ENCODE peak calls at places on chromosomes 2 and 18, in five cellular contexts. One of them, this sample, is unnamed.

GRCh38 chr2:64594563-64594989 is 59.1 kb downstream of the SERTAD2 start:
- DNase-seq in 8988T: no peak
- DNase-seq in stimulated activated CD4-positive, alpha-beta T cell treated with anti-CD3 and anti-CD28 coated beads, Interleukin-2, amount 100 ng/mL, for 48 hours: no peak
- DNase-seq in HFFc6: peak
- DNase-seq in memory B cell: no peak
- DNase-seq in this sample: no peak

GRCh38 chr2:19797871-19798270 is 103.9 kb downstream of the TTC32 start:
- DNase-seq in stimulated activated CD4-positive, alpha-beta T cell treated with anti-CD3 and anti-CD28 coated beads, Interleukin-2, amount 100 ng/mL, for 48 hours: no peak
- DNase-seq in 8988T: no peak
- DNase-seq in memory B cell: no peak
- DNase-seq in HFFc6: no peak
- DNase-seq in this sample: no peak

GRCh38 chr2:155902635-155903034 is 429.9 kb downstream of the NR4A2 start:
- DNase-seq in stimulated activated CD4-positive, alpha-beta T cell treated with anti-CD3 and anti-CD28 coated beads, Interleukin-2, amount 100 ng/mL, for 48 hours: no peak
- DNase-seq in HFFc6: no peak
- DNase-seq in memory B cell: no peak
- DNase-seq in 8988T: no peak
- DNase-seq in this sample: no peak

GRCh38 chr2:25473131-25473530 is 131.4 kb upstream of the DNMT3A start:
- DNase-seq in HFFc6: no peak
- DNase-seq in memory B cell: no peak
- DNase-seq in 8988T: no peak
- DNase-seq in stimulated activated CD4-positive, alpha-beta T cell treated with anti-CD3 and anti-CD28 coated beads, Interleukin-2, amount 100 ng/mL, for 48 hours: no peak
- DNase-seq in this sample: no peak

GRCh38 chr2:43051316-43051715 is 175.1 kb downstream of the ZFP36L2 start:
- DNase-seq in 8988T: peak
- DNase-seq in memory B cell: no peak
- DNase-seq in stimulated activated CD4-positive, alpha-beta T cell treated with anti-CD3 and anti-CD28 coated beads, Interleukin-2, amount 100 ng/mL, for 48 hours: no peak
- DNase-seq in HFFc6: peak
- DNase-seq in this sample: peak

GRCh38 chr2:25362564-25363145 is 20.9 kb upstream of the DNMT3A start:
- DNase-seq in memory B cell: peak
- DNase-seq in HFFc6: no peak
- DNase-seq in 8988T: no peak
- DNase-seq in stimulated activated CD4-positive, alpha-beta T cell treated with anti-CD3 and anti-CD28 coated beads, Interleukin-2, amount 100 ng/mL, for 48 hours: no peak
- DNase-seq in this sample: no peak

GRCh38 chr2:226727251-226727650 is 72.4 kb downstream of the IRS1 start:
- DNase-seq in 8988T: no peak
- DNase-seq in memory B cell: no peak
- DNase-seq in stimulated activated CD4-positive, alpha-beta T cell treated with anti-CD3 and anti-CD28 coated beads, Interleukin-2, amount 100 ng/mL, for 48 hours: no peak
- DNase-seq in HFFc6: no peak
- DNase-seq in this sample: no peak

GRCh38 chr2:20450201-20451108 is 3.6 kb downstream of the RHOB start:
- DNase-seq in stimulated activated CD4-positive, alpha-beta T cell treated with anti-CD3 and anti-CD28 coated beads, Interleukin-2, amount 100 ng/mL, for 48 hours: no peak
- DNase-seq in HFFc6: peak
- DNase-seq in memory B cell: no peak
- DNase-seq in 8988T: no peak
- DNase-seq in this sample: no peak

GRCh38 chr2:157312866-157313486 is 12.6 kb downstream of the ERMN start:
- DNase-seq in memory B cell: no peak
- DNase-seq in stimulated activated CD4-positive, alpha-beta T cell treated with anti-CD3 and anti-CD28 coated beads, Interleukin-2, amount 100 ng/mL, for 48 hours: no peak
- DNase-seq in 8988T: no peak
- DNase-seq in HFFc6: no peak
- DNase-seq in this sample: no peak

GRCh38 chr2:18829331-18829902 is 240.0 kb upstream of the NT5C1B start:
- DNase-seq in memory B cell: no peak
- DNase-seq in HFFc6: peak
- DNase-seq in 8988T: no peak
- DNase-seq in stimulated activated CD4-positive, alpha-beta T cell treated with anti-CD3 and anti-CD28 coated beads, Interleukin-2, amount 100 ng/mL, for 48 hours: no peak
- DNase-seq in this sample: peak

GRCh38 chr18:55455938-55456337 is 132.1 kb downstream of the TCF4 start:
- DNase-seq in HFFc6: no peak
- DNase-seq in 8988T: no peak
- DNase-seq in memory B cell: no peak
- DNase-seq in stimulated activated CD4-positive, alpha-beta T cell treated with anti-CD3 and anti-CD28 coated beads, Interleukin-2, amount 100 ng/mL, for 48 hours: no peak
- DNase-seq in this sample: no peak

GRCh38 chr2:111678651-111679050 is 205.3 kb downstream of the ANAPC1 start:
- DNase-seq in stimulated activated CD4-positive, alpha-beta T cell treated with anti-CD3 and anti-CD28 coated beads, Interleukin-2, amount 100 ng/mL, for 48 hours: no peak
- DNase-seq in memory B cell: no peak
- DNase-seq in 8988T: no peak
- DNase-seq in HFFc6: no peak
- DNase-seq in this sample: no peak

GRCh38 chr18:79588131-79588635 is 91.4 kb upstream of the CTDP1 start:
- DNase-seq in 8988T: no peak
- DNase-seq in HFFc6: no peak
- DNase-seq in memory B cell: no peak
- DNase-seq in stimulated activated CD4-positive, alpha-beta T cell treated with anti-CD3 and anti-CD28 coated beads, Interleukin-2, amount 100 ng/mL, for 48 hours: no peak
- DNase-seq in this sample: no peak

GRCh38 chr2:239154971-239155805 is 245.6 kb downstream of the HDAC4 start:
- DNase-seq in stimulated activated CD4-positive, alpha-beta T cell treated with anti-CD3 and anti-CD28 coated beads, Interleukin-2, amount 100 ng/mL, for 48 hours: no peak
- DNase-seq in HFFc6: no peak
- DNase-seq in 8988T: no peak
- DNase-seq in memory B cell: no peak
- DNase-seq in this sample: no peak

GRCh38 chr2:176104338-176105077 is 2.6 kb upstream of the HOXD11 start:
- DNase-seq in stimulated activated CD4-positive, alpha-beta T cell treated with anti-CD3 and anti-CD28 coated beads, Interleukin-2, amount 100 ng/mL, for 48 hours: no peak
- DNase-seq in memory B cell: no peak
- DNase-seq in 8988T: no peak
- DNase-seq in HFFc6: peak
- DNase-seq in this sample: peak

GRCh38 chr18:49648811-49649210 is 87.0 kb downstream of the LIPG start:
- DNase-seq in 8988T: no peak
- DNase-seq in memory B cell: no peak
- DNase-seq in stimulated activated CD4-positive, alpha-beta T cell treated with anti-CD3 and anti-CD28 coated beads, Interleukin-2, amount 100 ng/mL, for 48 hours: no peak
- DNase-seq in HFFc6: no peak
- DNase-seq in this sample: no peak

GRCh38 chr2:42321452-42322064 is 39.5 kb downstream of the COX7A2L start:
- DNase-seq in HFFc6: no peak
- DNase-seq in 8988T: no peak
- DNase-seq in memory B cell: no peak
- DNase-seq in stimulated activated CD4-positive, alpha-beta T cell treated with anti-CD3 and anti-CD28 coated beads, Interleukin-2, amount 100 ng/mL, for 48 hours: no peak
- DNase-seq in this sample: no peak

GRCh38 chr2:10303634-10304378 is 1.1 kb downstream of the HPCAL1 start:
- DNase-seq in memory B cell: peak
- DNase-seq in HFFc6: peak
- DNase-seq in stimulated activated CD4-positive, alpha-beta T cell treated with anti-CD3 and anti-CD28 coated beads, Interleukin-2, amount 100 ng/mL, for 48 hours: peak
- DNase-seq in 8988T: no peak
- DNase-seq in this sample: no peak

GRCh38 chr18:35435420-35435819 is 58.3 kb upstream of the ZNF396 start:
- DNase-seq in HFFc6: no peak
- DNase-seq in 8988T: no peak
- DNase-seq in stimulated activated CD4-positive, alpha-beta T cell treated with anti-CD3 and anti-CD28 coated beads, Interleukin-2, amount 100 ng/mL, for 48 hours: no peak
- DNase-seq in memory B cell: no peak
- DNase-seq in this sample: no peak

GRCh38 chr18:72867721-72868665 is at the start of gene NETO1:
- DNase-seq in memory B cell: no peak
- DNase-seq in 8988T: no peak
- DNase-seq in stimulated activated CD4-positive, alpha-beta T cell treated with anti-CD3 and anti-CD28 coated beads, Interleukin-2, amount 100 ng/mL, for 48 hours: no peak
- DNase-seq in HFFc6: no peak
- DNase-seq in this sample: no peak

GRCh38 chr18:27942706-27943105 is 234.2 kb downstream of the CDH2 start:
- DNase-seq in stimulated activated CD4-positive, alpha-beta T cell treated with anti-CD3 and anti-CD28 coated beads, Interleukin-2, amount 100 ng/mL, for 48 hours: no peak
- DNase-seq in 8988T: no peak
- DNase-seq in memory B cell: no peak
- DNase-seq in HFFc6: no peak
- DNase-seq in this sample: no peak

GRCh38 chr18:23133860-23134779 is 1.2 kb upstream of the CABLES1 start:
- DNase-seq in memory B cell: peak
- DNase-seq in 8988T: peak
- DNase-seq in stimulated activated CD4-positive, alpha-beta T cell treated with anti-CD3 and anti-CD28 coated beads, Interleukin-2, amount 100 ng/mL, for 48 hours: no peak
- DNase-seq in HFFc6: no peak
- DNase-seq in this sample: peak

GRCh38 chr18:63336366-63337099 is 17.0 kb upstream of the BCL2 start:
- DNase-seq in memory B cell: no peak
- DNase-seq in HFFc6: peak
- DNase-seq in stimulated activated CD4-positive, alpha-beta T cell treated with anti-CD3 and anti-CD28 coated beads, Interleukin-2, amount 100 ng/mL, for 48 hours: no peak
- DNase-seq in 8988T: no peak
- DNase-seq in this sample: peak

GRCh38 chr2:215503381-215503780 is 67.5 kb upstream of the FN1 start:
- DNase-seq in 8988T: no peak
- DNase-seq in HFFc6: no peak
- DNase-seq in stimulated activated CD4-positive, alpha-beta T cell treated with anti-CD3 and anti-CD28 coated beads, Interleukin-2, amount 100 ng/mL, for 48 hours: no peak
- DNase-seq in memory B cell: no peak
- DNase-seq in this sample: no peak